ENCODE peak calls at places on chromosomes 1 and 21, in seven cellular contexts. U is WTC11; Q is cardiac muscle cell; K is CD4-positive, alpha-beta T cell; P is AG09309; R is left ventricle myocardium inferior; B is CD8-positive, alpha-beta T cell. C is an unnamed sample.

GRCh38 chr21:44755227-44755626 is 43.9 kb upstream of the TSPEAR start:
- DNase-seq in U (no peak), B (no peak), K (no peak), P (no peak), Q (no peak), R (no peak), C (no peak)

GRCh38 chr1:98991127-98992003 is 13.3 kb downstream of the PLPPR5 start:
- DNase-seq in B (no peak), K (no peak), U (no peak), Q (peak; percentile 53), P (peak; percentile 86), R (no peak), C (no peak)

GRCh38 chr21:42674351-42674940 is 21.0 kb downstream of the PDE9A start:
- DNase-seq in B (no peak), K (no peak), R (peak; percentile 75), U (peak; percentile 76), Q (peak; percentile 69), P (no peak), C (peak; percentile 73)

GRCh38 chr1:185514296-185514695 is 197.3 kb upstream of the IVNS1ABP start:
- DNase-seq in K (no peak), P (no peak), Q (no peak), R (no peak), B (no peak), U (no peak), C (no peak)

GRCh38 chr1:204443871-204444581 is 32.4 kb upstream of the PPP1R15B start:
- DNase-seq in P (no peak), R (no peak), K (no peak), B (no peak), Q (no peak), U (no peak), C (no peak)

GRCh38 chr1:178573330-178573729 is 60.4 kb downstream of the TEX35 start:
- DNase-seq in P (no peak), R (no peak), Q (no peak), B (no peak), K (no peak), U (no peak), C (no peak)

GRCh38 chr1:201730611-201731010 is 98.3 kb upstream of the IPO9 start:
- DNase-seq in K (no peak), Q (no peak), B (no peak), R (no peak), U (no peak), P (no peak), C (no peak)

GRCh38 chr1:171963762-171964161 is 122.5 kb downstream of the DNM3 start:
- DNase-seq in P (no peak), K (no peak), Q (no peak), U (no peak), B (no peak), R (no peak), C (no peak)

DNA sequence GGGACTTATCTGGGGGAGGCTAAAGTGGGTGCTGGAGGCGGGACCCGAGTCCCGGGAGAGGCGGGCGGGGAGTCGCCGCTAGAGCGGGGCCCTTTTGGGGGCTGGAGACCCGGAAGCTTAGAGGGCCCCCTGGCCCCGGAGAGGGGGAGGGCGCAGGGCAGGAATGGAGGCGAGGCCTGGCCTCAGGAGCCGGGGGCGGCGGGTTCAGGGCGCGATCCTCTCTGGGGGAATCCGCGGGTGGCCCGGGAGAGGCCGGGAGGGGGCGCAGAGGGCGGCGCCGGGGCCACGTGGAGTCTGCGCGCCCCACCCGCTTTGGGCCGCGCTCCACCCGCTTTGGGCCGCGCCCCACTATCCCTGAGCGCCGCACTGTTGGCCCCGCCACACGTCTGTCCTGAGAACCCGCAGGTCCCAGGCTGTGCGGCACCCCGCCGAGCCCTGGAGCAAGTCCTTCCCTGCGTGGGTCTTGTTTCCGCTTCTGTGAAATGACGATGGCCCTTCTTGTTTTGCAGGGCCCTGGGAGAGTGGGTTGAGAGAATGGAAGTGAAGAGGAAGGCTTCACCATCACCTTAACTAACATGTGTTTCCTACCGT is 84.4 kb downstream of the NKAIN1 start:
- DNase-seq in B (peak; percentile 33), U (peak; percentile 76), R (peak; percentile 69), K (peak; percentile 31), P (no peak), Q (peak; percentile 80), C (peak; percentile 76)
- TF ChIP-seq CTCF in B (no peak), U (no peak), R (peak; percentile 41), K (peak; percentile 35), P (peak; percentile 4), Q (peak; percentile 35), C (no peak)

GRCh38 chr1:53826367-53826766 is 11.7 kb downstream of the NDC1 start:
- DNase-seq in R (no peak), Q (no peak), K (no peak), P (peak; percentile 16), U (no peak), B (no peak), C (no peak)
- TF ChIP-seq CTCF in R (no peak), Q (peak; percentile 32), K (no peak), P (peak; percentile 50), U (no peak), B (no peak), C (no peak)

DNA sequence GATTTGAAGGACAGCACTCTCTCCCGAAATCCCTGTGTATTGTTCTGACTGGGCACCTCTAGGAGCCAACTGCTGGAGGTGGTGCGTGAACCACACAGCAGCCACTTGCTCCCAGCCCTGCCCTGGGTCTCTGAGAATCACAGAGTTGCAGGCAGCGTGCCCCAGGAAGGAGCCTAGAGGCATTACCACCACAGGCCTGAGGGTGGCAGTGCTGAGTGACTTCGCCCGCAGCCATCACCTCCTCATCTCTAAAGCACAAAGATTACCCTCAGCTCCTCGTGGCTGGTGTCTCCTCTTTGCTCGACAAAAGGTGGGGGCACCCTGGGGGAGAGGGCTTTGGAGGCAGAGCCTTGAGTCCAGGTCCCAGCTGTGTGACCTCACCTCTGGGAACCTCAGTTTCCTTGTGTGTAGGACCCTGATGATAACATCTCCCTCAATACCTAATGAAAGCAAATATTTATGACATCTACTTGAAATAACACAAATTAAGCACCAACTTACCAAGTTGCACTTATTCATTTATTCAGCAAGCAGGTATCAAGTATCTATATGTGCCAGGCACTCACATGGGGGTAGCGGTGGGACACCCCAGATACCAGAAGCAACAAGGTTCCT is 86.3 kb downstream of the VWA5B1 start:
- DNase-seq in Q (peak; percentile 42), P (no peak), K (peak; percentile 10), U (peak; percentile 85), R (peak; percentile 32), B (peak; percentile 23), C (peak; percentile 82)
- TF ChIP-seq CTCF in Q (peak; percentile 91), P (peak; percentile 91), K (peak; percentile 52), U (peak; percentile 67), R (peak; percentile 82), B (peak; percentile 60), C (peak; percentile 79)

DNA sequence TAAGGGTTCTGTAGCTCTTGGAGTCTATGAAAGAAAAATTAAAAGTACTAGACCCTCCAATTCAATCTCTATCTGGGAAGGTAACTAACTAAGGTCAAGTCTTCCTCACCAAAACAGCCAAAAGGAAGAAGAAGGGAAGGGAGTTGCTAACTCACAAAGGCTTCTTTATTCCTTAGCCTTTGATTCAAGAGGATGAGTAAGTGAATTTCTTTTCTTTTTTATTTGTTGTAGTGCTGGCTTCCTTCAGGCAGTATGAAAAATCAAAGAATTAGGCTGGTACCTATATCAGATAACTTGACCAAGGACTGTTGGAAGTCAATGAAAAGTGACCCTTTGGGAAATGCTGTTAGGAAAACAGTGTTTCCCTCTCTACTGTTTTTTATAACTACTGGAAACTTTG is 144.4 kb upstream of the NRIP1 start:
- DNase-seq in K (no peak), Q (no peak), U (no peak), P (no peak), B (no peak), R (no peak), C (no peak)
- TF ChIP-seq CTCF in K (no peak), Q (no peak), U (no peak), P (no peak), B (no peak), R (no peak), C (no peak)

DNA sequence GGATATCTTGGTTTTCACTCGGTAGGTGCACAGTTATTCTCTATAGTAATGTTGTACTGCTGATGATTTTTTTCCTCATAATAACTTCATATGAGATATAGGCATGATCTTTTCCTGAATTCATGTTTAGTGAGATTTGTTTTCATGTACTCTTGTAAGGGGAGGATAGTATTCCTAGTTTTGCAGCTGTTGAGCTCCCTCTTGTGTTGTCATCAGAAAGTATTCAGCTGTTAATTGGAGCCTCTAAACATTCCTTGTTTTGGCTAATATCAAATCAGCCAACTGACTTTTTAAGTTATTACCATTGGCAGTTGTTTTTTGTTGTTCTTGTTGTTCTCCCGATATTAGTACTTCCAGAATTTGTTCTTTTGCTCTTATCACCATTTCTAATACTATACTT is 24.4 kb downstream of the OR10R2 start:
- DNase-seq in B (no peak), K (no peak), R (no peak), U (no peak), Q (peak; percentile 22), P (no peak), C (no peak)
- TF ChIP-seq CTCF in B (no peak), K (no peak), R (peak; percentile 27), U (peak; percentile 17), Q (peak; percentile 24), P (no peak), C (peak; percentile 17)

GRCh38 chr1:228394571-228395394 is 11.9 kb downstream of the TRIM11 start:
- DNase-seq in P (no peak), K (no peak), Q (no peak), U (no peak), R (no peak), B (no peak), C (no peak)

GRCh38 chr1:228393268-228393699 is 13.4 kb downstream of the TRIM11 start:
- DNase-seq in R (peak; percentile 58), P (peak; percentile 24), U (no peak), K (no peak), B (no peak), Q (peak; percentile 45), C (no peak)

GRCh38 chr1:228391411-228392020 is 15.1 kb downstream of the TRIM11 start:
- DNase-seq in Q (no peak), K (no peak), R (no peak), P (no peak), B (no peak), U (no peak), C (no peak)

GRCh38 chr1:228392111-228392936 is 14.3 kb downstream of the TRIM11 start:
- DNase-seq in K (no peak), B (no peak), U (no peak), Q (no peak), P (no peak), R (no peak), C (no peak)

GRCh38 chr1:228393811-228394570 is 12.6 kb downstream of the TRIM11 start:
- DNase-seq in U (no peak), Q (no peak), R (no peak), K (no peak), B (no peak), P (no peak), C (no peak)
- TF ChIP-seq CTCF in U (no peak), Q (no peak), R (no peak), K (no peak), B (no peak), P (no peak), C (no peak)

GRCh38 chr21:40512590-40512989 is 334.4 kb downstream of the DSCAM start:
- DNase-seq in K (no peak), P (no peak), B (no peak), Q (no peak), R (no peak), U (peak; percentile 73), C (peak; percentile 30)
- TF ChIP-seq CTCF in K (peak; percentile 12), P (peak; percentile 16), B (no peak), Q (no peak), R (no peak), U (peak; percentile 93), C (peak; percentile 56)

C was measured in nephron progenitor cell.